ENCODE peak calls at places on chromosomes 3 and 15, in seven cellular contexts. K is GM12892, I is transverse colon, R is spleen, G is upper lobe of left lung, T is HCT116, X is vagina. D is an unnamed sample.
A peak's percentile ranks its signal among the peaks of the same experiment; 100 is the strongest.

GRCh38 chr3:23713641-23714040 is 92.1 kb upstream of the UBE2E1 start:
- DNase-seq in K (no peak), I (no peak), R (no peak), G (no peak), T (no peak), X (no peak), D (no peak)

GRCh38 chr15:75369897-75370581 is 1.6 kb upstream of the MAN2C1 start:
- DNase-seq in K (no peak), I (no peak), R (no peak), G (no peak), T (no peak), X (no peak), D (no peak)

GRCh38 chr15:62404194-62404985 is 239.3 kb upstream of the C2CD4B start:
- DNase-seq in K (no peak), I (no peak), R (no peak), G (no peak), T (no peak), X (no peak), D (no peak)

GRCh38 chr15:49082960-49083359 is 36.7 kb upstream of the SECISBP2L start:
- DNase-seq in K (no peak), I (no peak), R (no peak), G (no peak), T (no peak), X (no peak), D (no peak)

GRCh38 chr15:68114356-68114755 is 60.2 kb downstream of the PIAS1 start:
- DNase-seq in K (no peak), I (no peak), R (no peak), G (no peak), T (no peak), X (no peak), D (no peak)

GRCh38 chr3:149373235-149374125 is 4.0 kb downstream of the TM4SF1 start:
- DNase-seq in K (no peak), I (no peak), R (no peak), G (no peak), T (no peak), X (no peak), D (no peak)

GRCh38 chr3:143203142-143203541 is 83.6 kb downstream of the CHST2 start:
- DNase-seq in K (no peak), I (no peak), R (no peak), G (no peak), T (no peak), X (no peak), D (no peak)

GRCh38 chr3:9933561-9934234 is at the start of gene CRELD1:
- DNase-seq in K (peak; percentile 89), I (peak; percentile 98), R (peak; percentile 98), G (peak; percentile 99), T (peak; percentile 90), X (peak; percentile 97), D (peak; percentile 94)

GRCh38 chr3:134885877-134886621 is 91.0 kb downstream of the EPHB1 start:
- DNase-seq in K (peak; percentile 25), I (no peak), R (peak; percentile 7), G (no peak), T (no peak), X (no peak), D (peak; percentile 32)

GRCh38 chr3:129068291-129068886 is 7.8 kb downstream of the GP9 start:
- DNase-seq in K (no peak), I (no peak), R (no peak), G (peak; percentile 90), T (no peak), X (no peak), D (no peak)

GRCh38 chr3:8914491-8914890 is 48.8 kb downstream of the RAD18 start:
- DNase-seq in K (no peak), I (no peak), R (no peak), G (no peak), T (no peak), X (no peak), D (no peak)

GRCh38 chr3:169668957-169669681 is 5.6 kb upstream of the MECOM start:
- DNase-seq in K (peak; percentile 56), I (peak; percentile 80), R (peak; percentile 88), G (peak; percentile 94), T (peak; percentile 38), X (no peak), D (no peak)

GRCh38 chr3:133880287-133880686 is 15.4 kb downstream of the RAB6B start:
- DNase-seq in K (no peak), I (no peak), R (peak; percentile 54), G (no peak), T (no peak), X (no peak), D (no peak)

GRCh38 chr3:134802428-134803050 is 7.5 kb downstream of the EPHB1 start:
- DNase-seq in K (no peak), I (no peak), R (no peak), G (no peak), T (no peak), X (peak; percentile 34), D (no peak)

GRCh38 chr3:127961963-127962362 is 46.9 kb downstream of the KBTBD12 start:
- DNase-seq in K (no peak), I (no peak), R (no peak), G (no peak), T (peak; percentile 52), X (no peak), D (no peak)

GRCh38 chr15:70741107-70741511 is 22.2 kb downstream of the UACA start:
- DNase-seq in K (no peak), I (peak; percentile 70), R (no peak), G (no peak), T (peak; percentile 31), X (no peak), D (no peak)

GRCh38 chr15:50687302-50687902 is 805 bp upstream of the TRPM7 start:
- DNase-seq in K (no peak), I (no peak), R (no peak), G (no peak), T (no peak), X (no peak), D (no peak)

GRCh38 chr15:50686468-50687301 is at the start of gene TRPM7:
- DNase-seq in K (peak; percentile 74), I (peak; percentile 90), R (peak; percentile 97), G (peak; percentile 99), T (peak; percentile 65), X (peak; percentile 96), D (peak; percentile 82)

GRCh38 chr15:50681467-50681866 is 5.1 kb downstream of the TRPM7 start:
- DNase-seq in K (no peak), I (no peak), R (no peak), G (no peak), T (no peak), X (no peak), D (no peak)

GRCh38 chr15:50685191-50685975 is 1.2 kb downstream of the TRPM7 start:
- DNase-seq in K (no peak), I (no peak), R (no peak), G (no peak), T (no peak), X (no peak), D (no peak)

GRCh38 chr15:50685976-50686467 is 575 bp downstream of the TRPM7 start:
- DNase-seq in K (peak; percentile 47), I (peak; percentile 64), R (peak; percentile 91), G (peak; percentile 88), T (no peak), X (no peak), D (peak; percentile 43)
- TF ChIP-seq POLR2AphosphoS5 in K (no peak), I (no peak), R (no peak), G (no peak), T (no peak), X (no peak), D (no peak)

GRCh38 chr3:195257454-195258448 is 13.2 kb downstream of the XXYLT1 start:
- DNase-seq in K (no peak), I (no peak), R (peak; percentile 75), G (peak; percentile 75), T (no peak), X (no peak), D (no peak)

GRCh38 chr3:195259146-195259563 is 11.8 kb downstream of the XXYLT1 start:
- DNase-seq in K (no peak), I (no peak), R (peak; percentile 79), G (no peak), T (no peak), X (no peak), D (no peak)

GRCh38 chr3:195258449-195259145 is 12.4 kb downstream of the XXYLT1 start:
- DNase-seq in K (no peak), I (no peak), R (peak; percentile 72), G (peak; percentile 53), T (no peak), X (no peak), D (no peak)

GRCh38 chr3:195260286-195260905 is 10.6 kb downstream of the XXYLT1 start:
- DNase-seq in K (no peak), I (peak; percentile 52), R (no peak), G (no peak), T (no peak), X (peak; percentile 92), D (peak; percentile 37)

GRCh38 chr3:195259564-195260285 is 11.2 kb downstream of the XXYLT1 start:
- DNase-seq in K (peak; percentile 97), I (peak; percentile 93), R (peak; percentile 97), G (peak; percentile 97), T (peak; percentile 63), X (peak; percentile 94), D (peak; percentile 97)
- TF ChIP-seq POLR2AphosphoS5 in K (no peak), I (peak; percentile 66), R (peak; percentile 90), G (peak; percentile 84), T (no peak), X (peak; percentile 92), D (peak; percentile 45)

DNA sequence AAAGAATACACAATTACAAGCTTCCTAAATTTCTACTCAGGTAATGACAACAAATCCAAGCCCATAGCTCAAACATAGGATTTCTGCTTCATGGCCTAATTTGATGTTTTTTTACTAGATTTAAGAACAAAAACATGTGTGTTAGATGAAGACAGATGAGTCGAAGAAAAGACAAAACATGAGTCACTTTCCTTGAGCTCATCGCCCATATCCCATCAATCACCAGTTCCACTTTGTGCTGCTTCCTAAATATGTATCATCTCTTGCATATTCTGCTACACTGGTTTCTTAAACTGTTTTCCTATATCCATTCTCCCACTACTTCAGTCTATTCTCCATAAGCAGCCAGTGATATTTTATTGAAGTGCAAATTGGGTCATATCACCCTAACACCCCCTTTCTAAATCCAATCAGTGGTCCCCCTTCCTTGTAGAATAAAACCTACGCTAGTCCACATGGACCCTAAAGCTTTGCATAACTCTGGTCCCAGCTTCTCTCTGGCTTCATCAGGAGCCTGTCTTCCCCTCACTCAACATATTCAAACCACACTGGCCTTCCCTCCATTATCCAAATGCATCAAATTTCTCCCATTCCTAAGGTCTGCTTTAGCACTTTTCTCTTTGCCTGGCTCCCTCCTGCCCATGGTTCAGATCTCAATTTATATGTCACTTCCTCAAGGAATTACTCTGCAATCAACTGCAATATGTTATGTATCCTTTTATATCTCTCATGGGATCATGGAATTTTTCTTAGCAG is 1033.9 kb downstream of the FHIT start:
- DNase-seq in K (no peak), I (no peak), R (no peak), G (no peak), T (no peak), X (no peak), D (no peak)
- TF ChIP-seq POLR2AphosphoS5 in K (no peak), I (no peak), R (no peak), G (no peak), T (no peak), X (no peak), D (no peak)

DNA sequence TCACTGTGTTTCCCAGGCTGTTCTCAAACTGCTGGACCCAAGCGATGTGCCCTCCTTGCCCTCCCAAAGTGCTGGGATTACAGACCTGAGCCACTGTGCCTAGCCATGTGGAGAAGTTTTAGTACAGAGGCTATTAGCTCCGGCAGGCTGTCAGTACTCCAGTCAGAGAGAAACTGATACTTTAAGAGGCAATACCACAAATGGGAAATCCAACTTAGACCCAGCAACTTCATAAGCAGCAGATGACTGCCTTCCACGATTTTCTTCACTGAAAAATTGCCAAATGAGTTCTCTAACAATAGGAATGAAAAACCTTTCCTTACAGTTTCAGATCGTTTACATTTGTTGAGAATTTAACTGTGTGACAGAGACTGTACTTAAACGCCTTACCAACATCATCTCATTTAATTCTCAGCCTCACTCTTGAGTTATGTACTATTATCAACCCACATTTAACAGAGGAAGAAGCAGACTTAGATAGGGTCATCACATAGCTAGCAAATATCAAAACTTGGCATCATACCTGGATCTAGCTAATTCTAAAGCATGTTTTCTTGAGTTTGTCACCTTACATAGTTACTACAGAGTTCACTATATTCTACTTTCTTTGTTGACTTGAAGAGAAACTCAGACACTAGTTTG is 127.4 kb downstream of the TCF12 start:
- DNase-seq in K (no peak), I (no peak), R (no peak), G (no peak), T (no peak), X (no peak), D (no peak)
- TF ChIP-seq POLR2AphosphoS5 in K (no peak), I (no peak), R (no peak), G (no peak), T (no peak), X (no peak), D (no peak)